ENCODE peak calls at places on chromosomes 5 and 9, in ten cellular contexts. One of them, this sample, is unnamed.
A peak's percentile ranks its signal among the peaks of the same experiment; 100 is the strongest.

GRCh38 chr5:78232163-78232562 is 62.3 kb downstream of the AP3B1 start:
- DNase-seq in foreskin fibroblast: no peak
- DNase-seq in Daoy: no peak
- DNase-seq in brain microvascular endothelial cell: no peak
- DNase-seq in HS-5: no peak
- DNase-seq in activated naive CD8-positive, alpha-beta T cell treated with anti-CD3 and anti-CD28 coated beads for 36 hours: no peak
- DNase-seq in AG04450: no peak
- DNase-seq in memory B cell: no peak
- DNase-seq in left cardiac atrium: no peak
- DNase-seq in GM03348: no peak
- DNase-seq in this sample: no peak

GRCh38 chr5:10660720-10661387 is 97.0 kb downstream of the ANKRD33B start:
- DNase-seq in foreskin fibroblast: no peak
- DNase-seq in Daoy: no peak
- DNase-seq in brain microvascular endothelial cell: no peak
- DNase-seq in HS-5: no peak
- DNase-seq in activated naive CD8-positive, alpha-beta T cell treated with anti-CD3 and anti-CD28 coated beads for 36 hours: no peak
- DNase-seq in AG04450: no peak
- DNase-seq in memory B cell: no peak
- DNase-seq in left cardiac atrium: no peak
- DNase-seq in GM03348: no peak
- DNase-seq in this sample: no peak

GRCh38 chr5:85512896-85513295 is 1104.8 kb upstream of the COX7C start:
- DNase-seq in foreskin fibroblast: no peak
- DNase-seq in Daoy: peak; percentile 1
- DNase-seq in brain microvascular endothelial cell: no peak
- DNase-seq in HS-5: no peak
- DNase-seq in activated naive CD8-positive, alpha-beta T cell treated with anti-CD3 and anti-CD28 coated beads for 36 hours: no peak
- DNase-seq in AG04450: no peak
- DNase-seq in memory B cell: no peak
- DNase-seq in left cardiac atrium: no peak
- DNase-seq in GM03348: no peak
- DNase-seq in this sample: no peak

GRCh38 chr9:135705376-135705775 is 3.4 kb downstream of the KCNT1 start:
- DNase-seq in foreskin fibroblast: no peak
- DNase-seq in Daoy: no peak
- DNase-seq in brain microvascular endothelial cell: no peak
- DNase-seq in HS-5: no peak
- DNase-seq in activated naive CD8-positive, alpha-beta T cell treated with anti-CD3 and anti-CD28 coated beads for 36 hours: no peak
- DNase-seq in AG04450: no peak
- DNase-seq in memory B cell: no peak
- DNase-seq in left cardiac atrium: no peak
- DNase-seq in GM03348: no peak
- DNase-seq in this sample: no peak

GRCh38 chr5:161058751-161059150 is 206.7 kb upstream of the ATP10B start:
- DNase-seq in foreskin fibroblast: no peak
- DNase-seq in Daoy: no peak
- DNase-seq in brain microvascular endothelial cell: no peak
- DNase-seq in HS-5: no peak
- DNase-seq in activated naive CD8-positive, alpha-beta T cell treated with anti-CD3 and anti-CD28 coated beads for 36 hours: no peak
- DNase-seq in AG04450: no peak
- DNase-seq in memory B cell: no peak
- DNase-seq in left cardiac atrium: no peak
- DNase-seq in GM03348: no peak
- DNase-seq in this sample: no peak

GRCh38 chr9:38008168-38009034 is 60.6 kb downstream of the SHB start:
- DNase-seq in foreskin fibroblast: peak; percentile 93
- DNase-seq in Daoy: peak; percentile 97
- DNase-seq in brain microvascular endothelial cell: peak; percentile 94
- DNase-seq in HS-5: peak; percentile 84
- DNase-seq in activated naive CD8-positive, alpha-beta T cell treated with anti-CD3 and anti-CD28 coated beads for 36 hours: peak; percentile 70
- DNase-seq in AG04450: peak; percentile 56
- DNase-seq in memory B cell: no peak
- DNase-seq in left cardiac atrium: peak; percentile 70
- DNase-seq in GM03348: peak; percentile 86
- DNase-seq in this sample: no peak

GRCh38 chr9:88747768-88748167 is 212.8 kb downstream of the NXNL2 start:
- DNase-seq in foreskin fibroblast: peak; percentile 96
- DNase-seq in Daoy: peak; percentile 86
- DNase-seq in brain microvascular endothelial cell: peak; percentile 98
- DNase-seq in HS-5: peak; percentile 65
- DNase-seq in activated naive CD8-positive, alpha-beta T cell treated with anti-CD3 and anti-CD28 coated beads for 36 hours: no peak
- DNase-seq in AG04450: no peak
- DNase-seq in memory B cell: no peak
- DNase-seq in left cardiac atrium: peak; percentile 57
- DNase-seq in GM03348: peak; percentile 82
- DNase-seq in this sample: no peak

GRCh38 chr5:124034301-124034700 is 522.3 kb downstream of the CSNK1G3 start:
- DNase-seq in foreskin fibroblast: no peak
- DNase-seq in Daoy: no peak
- DNase-seq in brain microvascular endothelial cell: no peak
- DNase-seq in HS-5: no peak
- DNase-seq in activated naive CD8-positive, alpha-beta T cell treated with anti-CD3 and anti-CD28 coated beads for 36 hours: no peak
- DNase-seq in AG04450: no peak
- DNase-seq in memory B cell: no peak
- DNase-seq in left cardiac atrium: no peak
- DNase-seq in GM03348: no peak
- DNase-seq in this sample: no peak

GRCh38 chr5:115842089-115842881 is 550 bp downstream of the AP3S1 start:
- DNase-seq in foreskin fibroblast: peak; percentile 77
- DNase-seq in Daoy: peak; percentile 84
- DNase-seq in brain microvascular endothelial cell: no peak
- DNase-seq in HS-5: no peak
- DNase-seq in activated naive CD8-positive, alpha-beta T cell treated with anti-CD3 and anti-CD28 coated beads for 36 hours: no peak
- DNase-seq in AG04450: no peak
- DNase-seq in memory B cell: no peak
- DNase-seq in left cardiac atrium: no peak
- DNase-seq in GM03348: peak; percentile 80
- DNase-seq in this sample: peak; percentile 44

GRCh38 chr5:108249095-108249784 is 132.7 kb downstream of the FBXL17 start:
- DNase-seq in foreskin fibroblast: no peak
- DNase-seq in Daoy: no peak
- DNase-seq in brain microvascular endothelial cell: no peak
- DNase-seq in HS-5: no peak
- DNase-seq in activated naive CD8-positive, alpha-beta T cell treated with anti-CD3 and anti-CD28 coated beads for 36 hours: no peak
- DNase-seq in AG04450: no peak
- DNase-seq in memory B cell: no peak
- DNase-seq in left cardiac atrium: no peak
- DNase-seq in GM03348: no peak
- DNase-seq in this sample: no peak

This sample was measured in CD4-positive, CD25-positive, alpha-beta regulatory T cell.